ENCODE peak calls at places on chromosomes 5 and 9, in ten cellular contexts. O is T47D, D is skeletal muscle cell, N is GM12892, F is HuH-7, X is HFFc6, Q is glutamatergic neuron, Y is T1000, J is mesothelial cell of epicardium, K is HT1080. H is an unnamed sample.

GRCh38 chr9:134488251-134488900 is 153.2 kb upstream of the COL5A1 start:
- DNase-seq in K (no peak), N (no peak), O (no peak), J (peak; percentile 9), D (no peak), Q (no peak), F (no peak), Y (peak; percentile 25), X (peak; percentile 40), H (no peak)

GRCh38 chr5:170151105-170151831 is 45.6 kb downstream of the FOXI1 start:
- DNase-seq in O (no peak), Y (peak; percentile 85), J (no peak), K (peak; percentile 90), N (peak; percentile 23), Q (no peak), X (peak; percentile 30), F (no peak), D (peak; percentile 16), H (peak; percentile 53)

GRCh38 chr5:111068208-111068607 is 3.3 kb upstream of the TSLP start:
- DNase-seq in D (peak; percentile 69), Q (no peak), O (no peak), N (no peak), J (no peak), X (no peak), K (no peak), F (no peak), Y (no peak), H (no peak)

GRCh38 chr9:88530051-88530450 is 4.9 kb upstream of the NXNL2 start:
- DNase-seq in X (peak; percentile 71), F (no peak), N (no peak), J (no peak), O (peak; percentile 92), D (no peak), Y (peak; percentile 31), Q (no peak), K (peak; percentile 78), H (no peak)

GRCh38 chr5:78472469-78473106 is 112.2 kb downstream of the SCAMP1 start:
- DNase-seq in O (no peak), F (no peak), X (peak; percentile 6), N (no peak), K (peak; percentile 27), J (no peak), Q (no peak), Y (no peak), D (no peak), H (no peak)

GRCh38 chr5:19001054-19001453 is 986.9 kb downstream of the CDH18 start:
- DNase-seq in Y (no peak), O (no peak), N (no peak), F (no peak), Q (no peak), K (no peak), D (no peak), J (no peak), X (no peak), H (no peak)

GRCh38 chr9:70789086-70789485 is 332.3 kb downstream of the TRPM3 start:
- DNase-seq in K (no peak), X (no peak), N (no peak), Q (no peak), J (no peak), O (no peak), D (no peak), F (no peak), Y (no peak), H (no peak)

GRCh38 chr5:77423022-77423750 is 68.9 kb downstream of the WDR41 start:
- DNase-seq in J (no peak), Y (no peak), D (no peak), F (no peak), O (no peak), Q (no peak), X (peak; percentile 85), K (no peak), N (no peak), H (no peak)

GRCh38 chr5:140833993-140834392 is at the start of gene PCDHA7:
- DNase-seq in Q (no peak), J (no peak), Y (no peak), N (no peak), D (no peak), X (peak; percentile 3), K (no peak), O (no peak), F (no peak), H (no peak)

GRCh38 chr9:98037362-98037761 is 19.2 kb upstream of the NANS start:
- DNase-seq in N (no peak), J (no peak), X (peak; percentile 7), Y (no peak), O (peak; percentile 22), F (no peak), D (no peak), K (peak; percentile 39), Q (no peak), H (no peak)

GRCh38 chr5:100780376-100780870 is 122.7 kb downstream of the ST8SIA4 start:
- DNase-seq in J (no peak), O (no peak), Y (no peak), F (no peak), K (no peak), D (no peak), Q (no peak), N (no peak), X (no peak), H (no peak)

GRCh38 chr9:107734231-107735014 is 244.9 kb upstream of the KLF4 start:
- DNase-seq in D (peak; percentile 78), J (no peak), N (no peak), K (peak; percentile 51), X (peak; percentile 81), Q (no peak), F (no peak), Y (peak; percentile 2), O (no peak), H (no peak)

GRCh38 chr9:113056191-113057106 is at the start of gene ZFP37:
- DNase-seq in D (peak; percentile 79), Q (peak; percentile 88), K (peak; percentile 91), Y (peak; percentile 87), F (peak; percentile 97), X (peak; percentile 92), J (peak; percentile 55), O (peak; percentile 97), N (peak; percentile 57), H (no peak)

GRCh38 chr5:1175801-1176472 is 25.5 kb upstream of the SLC6A19 start:
- DNase-seq in Y (no peak), J (no peak), D (no peak), N (no peak), F (no peak), K (no peak), X (no peak), O (no peak), Q (peak; percentile 11), H (no peak)

GRCh38 chr9:87093777-87094176 is 146.5 kb upstream of the GAS1 start:
- DNase-seq in N (no peak), J (no peak), Y (no peak), K (no peak), F (no peak), Q (no peak), O (no peak), D (no peak), X (no peak), H (no peak)

GRCh38 chr9:133995012-133995896 is 3.1 kb upstream of the VAV2 start:
- DNase-seq in Y (no peak), F (no peak), K (peak; percentile 56), J (no peak), O (peak; percentile 62), D (no peak), Q (no peak), X (no peak), N (no peak), H (no peak)

GRCh38 chr9:134641173-134641985 is at the start of gene COL5A1:
- DNase-seq in Q (peak; percentile 89), X (peak; percentile 92), D (peak; percentile 77), F (no peak), K (peak; percentile 89), O (peak; percentile 92), J (peak; percentile 93), Y (peak; percentile 89), N (no peak), H (peak; percentile 41)

GRCh38 chr9:16715404-16715803 is 155.1 kb downstream of the BNC2 start:
- DNase-seq in D (no peak), F (no peak), Y (no peak), O (no peak), K (no peak), N (no peak), J (no peak), X (no peak), Q (no peak), H (no peak)

GRCh38 chr9:12166511-12166910 is 526.7 kb upstream of the TYRP1 start:
- DNase-seq in K (no peak), D (no peak), F (no peak), J (no peak), N (no peak), X (no peak), Q (no peak), O (no peak), Y (no peak), H (peak; percentile 38)

GRCh38 chr5:133309166-133309791 is 257.5 kb downstream of the HSPA4 start:
- DNase-seq in D (no peak), F (no peak), J (no peak), N (no peak), K (no peak), Y (no peak), X (no peak), Q (no peak), O (no peak), H (no peak)

GRCh38 chr5:97229688-97230285 is 46.7 kb upstream of the RIOK2 start:
- DNase-seq in Q (no peak), X (no peak), K (no peak), Y (no peak), D (no peak), O (no peak), F (no peak), J (no peak), N (no peak), H (no peak)

GRCh38 chr9:109063765-109064164 is 50.5 kb upstream of the CTNNAL1 start:
- DNase-seq in Y (no peak), K (peak; percentile 63), O (no peak), N (no peak), F (no peak), Q (no peak), J (no peak), D (no peak), X (peak; percentile 18), H (no peak)

GRCh38 chr9:2024888-2025781 is 10.0 kb downstream of the SMARCA2 start:
- DNase-seq in Q (no peak), F (no peak), X (no peak), O (no peak), Y (no peak), J (no peak), D (no peak), N (no peak), K (no peak), H (no peak)

GRCh38 chr9:130948266-130948665 is 9.2 kb upstream of the FIBCD1 start:
- DNase-seq in K (no peak), X (no peak), O (no peak), D (no peak), N (no peak), Y (no peak), Q (no peak), F (no peak), J (no peak), H (no peak)

GRCh38 chr5:159913048-159913447 is 3.2 kb upstream of the ADRA1B start:
- DNase-seq in J (no peak), O (peak; percentile 35), X (peak; percentile 75), D (peak; percentile 81), Y (peak; percentile 19), N (no peak), Q (no peak), K (no peak), F (no peak), H (no peak)

GRCh38 chr9:129335456-129336129 is 157.5 kb upstream of the IER5L start:
- DNase-seq in Y (no peak), D (no peak), N (no peak), O (no peak), X (no peak), J (no peak), Q (no peak), K (no peak), F (no peak), H (no peak)

GRCh38 chr9:113842086-113842485 is 34.0 kb upstream of the ZNF618 start:
- DNase-seq in F (no peak), D (no peak), J (no peak), O (no peak), Y (no peak), X (no peak), N (no peak), K (no peak), Q (no peak), H (no peak)

GRCh38 chr9:5671711-5672353 is 42.9 kb downstream of the RIC1 start:
- DNase-seq in F (peak; percentile 5), N (no peak), Q (no peak), X (no peak), Y (no peak), J (no peak), K (no peak), O (peak; percentile 5), D (no peak), H (no peak)

H was measured in NCI-H1048.